ENCODE peak calls at places on chromosomes 12 and 14, in five cellular contexts. G, Q, Y, C and M are unnamed samples.

GRCh38 chr12:24960222-24960855 is 11.4 kb upstream of the BCAT1 start:
- DNase-seq in G (peak), Q (no peak), Y (no peak), C (peak), M (peak)

GRCh38 chr12:59780605-59781135 is 184.8 kb downstream of the SLC16A7 start:
- DNase-seq in G (peak), Q (no peak), Y (no peak), C (peak), M (peak)

GRCh38 chr12:113837059-113837458 is 129.1 kb downstream of the RBM19 start:
- DNase-seq in G (no peak), Q (no peak), Y (no peak), C (peak), M (peak)

GRCh38 chr12:71455028-71455737 is 15.6 kb downstream of the LGR5 start:
- DNase-seq in G (no peak), Q (no peak), Y (no peak), C (no peak), M (no peak)

GRCh38 chr14:69619007-69619406 is 7.6 kb downstream of the SUSD6 start:
- DNase-seq in G (no peak), Q (no peak), Y (no peak), C (peak), M (peak)

GRCh38 chr14:30894923-30895515 is 20.7 kb downstream of the COCH start:
- DNase-seq in G (no peak), Q (no peak), Y (no peak), C (no peak), M (no peak)

GRCh38 chr14:55837467-55837866 is 257.5 kb downstream of the KTN1 start:
- DNase-seq in G (no peak), Q (no peak), Y (no peak), C (no peak), M (peak)

GRCh38 chr14:75982724-75983358 is 1.0 kb upstream of the TGFB3 start:
- DNase-seq in G (peak), Q (no peak), Y (peak), C (peak), M (peak)

GRCh38 chr12:113165521-113166450 is 16.3 kb downstream of the CFAP73 start:
- DNase-seq in G (no peak), Q (no peak), Y (no peak), C (no peak), M (no peak)

GRCh38 chr14:88202296-88202695 is 120.8 kb downstream of the KCNK10 start:
- DNase-seq in G (no peak), Q (no peak), Y (no peak), C (no peak), M (no peak)

GRCh38 chr12:12718853-12719252 is 1.7 kb downstream of the CDKN1B start:
- DNase-seq in G (peak), Q (no peak), Y (no peak), C (no peak), M (no peak)

GRCh38 chr12:47903151-47903611 is 1.6 kb downstream of the VDR start:
- DNase-seq in G (peak), Q (peak), Y (peak), C (peak), M (peak)

GRCh38 chr12:72493390-72493789 is 221.2 kb downstream of the TRHDE start:
- DNase-seq in G (no peak), Q (no peak), Y (no peak), C (peak), M (no peak)

GRCh38 chr12:89999699-90000505 is 291.3 kb upstream of the ATP2B1 start:
- DNase-seq in G (no peak), Q (no peak), Y (no peak), C (peak), M (peak)

GRCh38 chr12:42564540-42564939 is 25.0 kb downstream of the PRICKLE1 start:
- DNase-seq in G (no peak), Q (no peak), Y (no peak), C (no peak), M (peak)

GRCh38 chr12:3227076-3227975 is 150.1 kb downstream of the TSPAN9 start:
- DNase-seq in G (peak), Q (no peak), Y (no peak), C (no peak), M (no peak)
- TF ChIP-seq CTCF in G (peak), Q (no peak), Y (no peak), C (no peak), M (no peak)

DNA sequence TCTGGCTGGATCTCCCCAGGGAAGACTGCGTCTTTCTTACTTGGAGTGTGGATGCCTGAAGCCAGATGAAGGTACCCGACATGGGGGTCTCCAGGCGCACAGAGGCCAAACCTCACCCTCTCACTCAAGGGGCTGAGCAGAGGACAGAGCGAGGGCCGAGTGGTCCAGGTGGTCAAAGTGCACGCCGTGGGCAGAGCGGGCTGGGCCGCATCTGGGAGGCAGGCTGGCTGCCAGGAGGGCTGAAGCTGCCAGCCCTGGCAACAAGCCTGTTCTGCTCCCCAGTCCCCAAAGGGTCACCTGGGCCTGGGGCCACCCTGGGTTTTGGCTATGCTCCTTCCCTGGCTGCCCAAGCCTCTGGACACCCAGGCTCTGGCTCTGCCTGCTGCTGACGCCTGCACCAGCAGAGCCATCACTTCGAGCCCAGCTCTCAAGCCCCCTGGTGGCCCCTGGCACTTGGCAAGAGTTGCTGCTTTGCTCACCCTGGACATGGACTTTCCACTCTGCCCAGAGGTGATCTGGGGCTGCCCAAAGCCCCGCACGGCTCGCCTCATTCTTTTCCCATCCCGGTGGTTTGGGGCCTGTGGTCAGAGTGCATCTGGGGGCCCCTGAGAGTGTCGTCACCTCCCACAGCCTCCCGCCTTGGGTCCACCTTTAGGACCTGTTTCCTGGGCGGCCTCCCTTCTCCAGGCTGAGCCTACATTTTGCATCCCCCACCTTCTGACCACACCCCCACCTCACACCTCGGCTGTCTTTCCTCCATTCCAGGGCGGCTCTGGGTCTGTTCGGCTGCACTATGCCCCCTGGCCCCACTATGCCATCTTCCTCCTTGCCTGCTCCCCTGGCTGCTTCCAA is 2.8 kb downstream of the ADSS1 start:
- DNase-seq in G (peak), Q (no peak), Y (no peak), C (no peak), M (no peak)
- TF ChIP-seq CTCF in G (peak), Q (no peak), Y (no peak), C (peak), M (no peak)

GRCh38 chr14:99478133-99478532 is 2.5 kb downstream of the SETD3 start:
- DNase-seq in G (no peak), Q (no peak), Y (no peak), C (no peak), M (no peak)
- TF ChIP-seq CTCF in G (no peak), Q (no peak), Y (no peak), C (no peak), M (no peak)

GRCh38 chr14:21103165-21103709 is 2.4 kb downstream of the TMEM253 start:
- DNase-seq in G (no peak), Q (no peak), Y (no peak), C (no peak), M (no peak)
- TF ChIP-seq CTCF in G (no peak), Q (peak), Y (no peak), C (no peak), M (no peak)

DNA sequence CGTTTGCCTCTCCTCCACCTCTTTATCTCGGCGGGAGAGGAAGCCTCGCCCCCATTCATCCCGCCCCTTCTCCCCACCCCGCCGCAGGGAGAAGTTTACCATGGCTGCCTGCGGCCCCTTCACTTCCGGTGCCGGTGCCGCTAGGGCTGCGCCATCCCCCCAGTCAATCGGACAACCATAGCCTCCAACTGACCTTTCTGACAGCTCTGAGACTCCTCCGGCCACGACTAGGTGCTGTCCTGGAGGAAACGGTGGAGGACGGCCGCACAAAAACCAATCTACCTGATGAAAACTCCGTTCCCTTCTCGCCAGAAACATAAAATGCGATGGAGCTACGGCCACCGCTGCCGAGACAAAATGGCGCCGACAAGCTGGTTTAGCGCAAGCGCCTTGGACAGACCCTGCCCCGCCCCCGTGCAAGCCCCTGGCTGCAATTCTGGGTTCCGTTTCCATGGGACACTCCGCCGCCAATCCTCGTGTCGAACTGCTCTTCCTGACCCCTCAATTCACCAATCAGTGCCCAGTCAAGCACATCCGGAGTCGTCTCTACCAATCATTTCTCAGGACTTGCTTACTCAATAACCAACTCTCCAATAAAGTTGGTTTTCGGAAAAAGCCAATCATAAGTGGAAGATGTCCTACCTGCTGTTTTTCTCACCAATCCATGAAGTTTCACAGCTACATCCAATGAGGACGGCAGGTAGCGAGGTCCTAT is 436 bp upstream of the ARID4A start:
- DNase-seq in G (peak), Q (peak), Y (peak), C (peak), M (peak)
- TF ChIP-seq CTCF in G (no peak), Q (no peak), Y (no peak), C (no peak), M (peak)

DNA sequence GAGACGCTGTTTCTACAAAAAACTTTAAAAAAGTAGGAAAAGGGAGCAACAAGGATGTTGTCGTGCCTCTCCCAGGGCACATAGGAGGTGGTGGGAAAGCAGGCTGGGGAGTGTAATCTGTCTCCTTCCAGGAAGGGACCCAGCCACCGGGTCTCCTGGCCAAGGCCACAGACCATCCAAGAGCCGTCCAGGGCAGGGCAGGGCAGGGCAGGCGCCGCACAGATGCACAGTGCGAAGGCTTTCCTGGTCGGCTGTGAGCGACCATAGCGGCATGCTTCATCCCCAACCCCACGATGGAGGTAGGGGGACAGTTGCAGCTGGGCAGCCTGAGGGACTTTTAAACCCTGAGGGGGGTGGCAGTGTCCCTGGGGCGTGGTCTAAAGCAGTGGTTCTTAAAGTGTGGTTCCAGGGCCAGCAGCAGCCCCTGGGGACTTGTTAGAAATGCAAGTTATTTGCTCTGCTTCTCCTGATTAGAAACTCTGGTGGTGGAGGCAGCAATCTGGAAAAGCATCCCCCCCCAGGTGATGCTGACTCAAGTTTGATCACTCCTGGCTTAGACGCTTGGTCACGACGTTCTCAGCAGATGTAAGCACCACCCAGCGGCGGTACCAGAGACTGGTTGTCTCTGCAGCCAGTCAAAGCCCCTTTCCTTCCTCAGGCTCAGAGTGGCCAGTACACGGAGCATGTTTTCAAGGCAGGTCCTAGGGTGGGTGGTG is 197.4 kb upstream of the PRMT8 start:
- DNase-seq in G (peak), Q (no peak), Y (no peak), C (peak), M (peak)
- TF ChIP-seq CTCF in G (peak), Q (no peak), Y (no peak), C (peak), M (peak)

GRCh38 chr14:103730490-103731035 is 15.0 kb downstream of the ZFYVE21 start:
- DNase-seq in G (no peak), Q (peak), Y (no peak), C (no peak), M (no peak)

GRCh38 chr14:103731481-103731880 is 15.9 kb downstream of the ZFYVE21 start:
- DNase-seq in G (no peak), Q (no peak), Y (no peak), C (no peak), M (no peak)

GRCh38 chr14:103728721-103729120 is 13.1 kb downstream of the ZFYVE21 start:
- DNase-seq in G (no peak), Q (peak), Y (no peak), C (no peak), M (no peak)

GRCh38 chr14:103728141-103728540 is 12.5 kb downstream of the ZFYVE21 start:
- DNase-seq in G (no peak), Q (no peak), Y (no peak), C (no peak), M (no peak)

DNA sequence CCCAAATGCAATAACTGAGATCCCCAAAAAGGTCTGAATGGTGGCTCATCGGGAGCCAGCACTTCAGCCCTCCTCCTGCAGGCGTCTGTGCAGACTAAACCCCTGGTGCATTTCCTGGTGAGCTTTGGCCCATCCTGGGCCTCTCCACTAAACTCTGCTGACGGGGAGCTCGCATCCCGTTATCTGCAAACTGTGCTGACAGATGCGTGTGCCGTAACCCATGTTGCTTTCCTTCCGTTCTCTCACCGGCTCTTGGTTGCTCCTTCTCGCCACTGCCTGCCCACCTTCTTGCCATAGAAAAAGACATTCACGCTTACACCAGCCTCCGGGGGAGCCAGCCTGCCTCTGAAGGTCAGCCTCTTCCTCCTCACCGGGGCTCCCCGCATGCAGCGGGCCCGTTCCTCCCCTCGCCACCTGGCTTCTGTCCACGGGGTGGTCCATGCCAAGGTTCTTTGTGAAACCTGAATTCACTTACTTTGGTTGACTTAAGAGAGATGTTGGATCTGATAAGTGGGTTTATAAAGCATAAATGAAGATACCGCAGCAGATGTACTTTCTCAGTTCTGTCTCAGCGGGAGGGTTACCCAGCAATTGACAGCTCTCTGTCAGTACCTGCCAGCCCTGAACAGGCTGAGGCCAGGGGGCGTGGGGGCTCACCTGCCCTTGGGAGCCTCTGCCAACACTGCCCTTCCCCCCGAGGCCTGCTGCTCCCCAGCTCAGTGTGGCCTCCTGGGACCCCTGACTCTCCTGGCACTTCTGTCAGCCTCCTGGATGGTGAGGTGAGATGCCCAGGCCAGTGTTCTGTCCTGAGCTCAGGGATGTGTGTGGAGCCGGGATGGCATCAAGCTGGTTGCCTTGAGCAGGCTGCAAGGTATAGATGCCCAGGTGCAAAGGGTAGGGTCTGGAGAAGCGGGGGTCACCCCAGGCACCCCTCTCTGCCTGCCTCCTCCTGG is 14.2 kb downstream of the ZFYVE21 start:
- DNase-seq in G (no peak), Q (no peak), Y (no peak), C (no peak), M (no peak)
- TF ChIP-seq CTCF in G (no peak), Q (no peak), Y (no peak), C (no peak), M (no peak)